ENCODE peak calls at places on chromosomes 12 and 14, in four cellular contexts. One of them, this sample, is unnamed.
A peak's percentile ranks its signal among the peaks of the same experiment; 100 is the strongest.

GRCh38 chr12:66280573-66280972 is 21.7 kb upstream of the HELB start:
- DNase-seq in brain microvascular endothelial cell: no peak
- DNase-seq in CD8-positive, alpha-beta T cell: no peak
- DNase-seq in HS-27A: no peak
- DNase-seq in this sample: no peak

GRCh38 chr12:12561305-12562015 is 1.2 kb downstream of the DUSP16 start:
- DNase-seq in CD8-positive, alpha-beta T cell: peak; percentile 47
- DNase-seq in brain microvascular endothelial cell: peak; percentile 29
- DNase-seq in HS-27A: peak; percentile 19
- DNase-seq in this sample: no peak

GRCh38 chr12:15180975-15181683 is 40.1 kb downstream of the RERG start:
- DNase-seq in brain microvascular endothelial cell: no peak
- DNase-seq in CD8-positive, alpha-beta T cell: no peak
- DNase-seq in HS-27A: no peak
- DNase-seq in this sample: no peak

GRCh38 chr14:54577977-54578376 is 11.0 kb downstream of the SAMD4A start:
- DNase-seq in brain microvascular endothelial cell: peak; percentile 25
- DNase-seq in CD8-positive, alpha-beta T cell: no peak
- DNase-seq in HS-27A: no peak
- DNase-seq in this sample: no peak

GRCh38 chr14:67423424-67423823 is 11.5 kb upstream of the PLEK2 start:
- DNase-seq in CD8-positive, alpha-beta T cell: no peak
- DNase-seq in HS-27A: no peak
- DNase-seq in brain microvascular endothelial cell: no peak
- DNase-seq in this sample: no peak

GRCh38 chr12:122860052-122860853 is 25.0 kb downstream of the HIP1R start:
- DNase-seq in brain microvascular endothelial cell: peak; percentile 55
- DNase-seq in CD8-positive, alpha-beta T cell: peak; percentile 82
- DNase-seq in HS-27A: no peak
- DNase-seq in this sample: peak; percentile 49

GRCh38 chr12:92968201-92968813 is 39.2 kb upstream of the EEA1 start:
- DNase-seq in brain microvascular endothelial cell: no peak
- DNase-seq in HS-27A: no peak
- DNase-seq in CD8-positive, alpha-beta T cell: no peak
- DNase-seq in this sample: no peak

GRCh38 chr12:57218030-57218853 is 1.6 kb downstream of the NXPH4 start:
- DNase-seq in brain microvascular endothelial cell: no peak
- DNase-seq in CD8-positive, alpha-beta T cell: no peak
- DNase-seq in HS-27A: no peak
- DNase-seq in this sample: no peak

GRCh38 chr12:81114241-81114640 is 36.4 kb downstream of the ACSS3 start:
- DNase-seq in brain microvascular endothelial cell: no peak
- DNase-seq in HS-27A: no peak
- DNase-seq in CD8-positive, alpha-beta T cell: no peak
- DNase-seq in this sample: no peak